ENCODE peak calls at places on chromosome 19, in nine cellular contexts. M is foreskin fibroblast, H is bronchial epithelial cell, X is GM12865, O is choroid plexus epithelial cell, G is left lung, Z is AG04449, S is upper lobe of left lung, A is SK-N-SH. I is an unnamed sample.
A peak's percentile ranks its signal among the peaks of the same experiment; 100 is the strongest.

GRCh38 chr19:55481148-55482127 is 3.5 kb upstream of the NAT14 start:
- DNase-seq in M (no peak), X (no peak), S (no peak), Z (no peak), O (no peak), G (no peak), A (no peak), H (no peak), I (no peak)

GRCh38 chr19:55550321-55550650 is 4.9 kb upstream of the SBK3 start:
- DNase-seq in G (no peak), A (no peak), Z (no peak), O (peak; percentile 42), X (no peak), S (no peak), M (no peak), H (no peak), I (no peak)

GRCh38 chr19:22595918-22596341 is 38.2 kb upstream of the ZNF492 start:
- DNase-seq in H (no peak), M (no peak), O (no peak), Z (no peak), A (peak; percentile 42), X (no peak), G (no peak), S (no peak), I (no peak)

GRCh38 chr19:30444253-30444671 is 72.1 kb downstream of the ZNF536 start:
- DNase-seq in Z (no peak), G (no peak), M (no peak), A (no peak), H (no peak), X (no peak), O (no peak), S (no peak), I (no peak)

GRCh38 chr19:41548954-41549688 is 26.8 kb upstream of the CEACAM21 start:
- DNase-seq in A (no peak), Z (no peak), S (no peak), M (no peak), O (no peak), X (peak; percentile 90), H (no peak), G (no peak), I (peak; percentile 30)

GRCh38 chr19:38711726-38712153 is 32.5 kb downstream of the CAPN12 start:
- DNase-seq in X (no peak), Z (no peak), A (no peak), S (peak; percentile 84), O (peak; percentile 96), H (no peak), G (peak; percentile 63), M (peak; percentile 92), I (peak; percentile 78)

GRCh38 chr19:41735071-41735623 is 20.2 kb upstream of the CEACAM6 start:
- DNase-seq in X (no peak), S (no peak), Z (no peak), M (no peak), A (no peak), O (no peak), G (no peak), H (peak; percentile 41), I (no peak)

GRCh38 chr19:50759886-50760285 is 10.4 kb upstream of the GPR32 start:
- DNase-seq in G (no peak), S (no peak), O (peak; percentile 30), H (peak; percentile 13), A (no peak), Z (no peak), X (peak; percentile 28), M (peak; percentile 6), I (peak; percentile 28)

GRCh38 chr19:35816846-35817245 is 4.2 kb upstream of the PRODH2 start:
- DNase-seq in H (no peak), Z (no peak), G (no peak), S (no peak), X (no peak), O (no peak), M (no peak), A (no peak), I (no peak)

GRCh38 chr19:3380829-3381228 is 14.4 kb downstream of the NFIC start:
- DNase-seq in O (no peak), M (no peak), X (no peak), H (no peak), G (no peak), A (no peak), S (no peak), Z (no peak), I (no peak)
- H3K4me3 ChIP-seq in O (no peak overlapping the region), M (no peak overlapping the region), X (no peak overlapping the region), H (no peak overlapping the region), G (no peak overlapping the region), A (no peak overlapping the region), S (no peak overlapping the region), Z (no peak overlapping the region), I (no peak overlapping the region)

GRCh38 chr19:7862413-7862951 is 11.7 kb downstream of the PRR36 start:
- DNase-seq in H (peak; percentile 29), O (peak; percentile 72), A (peak; percentile 99), Z (no peak), G (peak; percentile 78), S (peak; percentile 74), X (peak; percentile 84), M (no peak), I (peak; percentile 26)

GRCh38 chr19:7863157-7863970 is 10.8 kb downstream of the PRR36 start:
- DNase-seq in X (no peak), Z (no peak), H (no peak), S (no peak), G (no peak), A (no peak), O (no peak), M (no peak), I (no peak)

GRCh38 chr19:7860902-7861618 is 13.1 kb downstream of the PRR36 start:
- DNase-seq in Z (no peak), M (no peak), X (no peak), H (no peak), A (no peak), O (no peak), S (no peak), G (peak; percentile 29), I (no peak)

GRCh38 chr19:7860166-7860901 is 13.9 kb downstream of the PRR36 start:
- DNase-seq in X (no peak), G (peak; percentile 22), M (no peak), Z (no peak), S (no peak), H (no peak), A (no peak), O (no peak), I (no peak)

DNA sequence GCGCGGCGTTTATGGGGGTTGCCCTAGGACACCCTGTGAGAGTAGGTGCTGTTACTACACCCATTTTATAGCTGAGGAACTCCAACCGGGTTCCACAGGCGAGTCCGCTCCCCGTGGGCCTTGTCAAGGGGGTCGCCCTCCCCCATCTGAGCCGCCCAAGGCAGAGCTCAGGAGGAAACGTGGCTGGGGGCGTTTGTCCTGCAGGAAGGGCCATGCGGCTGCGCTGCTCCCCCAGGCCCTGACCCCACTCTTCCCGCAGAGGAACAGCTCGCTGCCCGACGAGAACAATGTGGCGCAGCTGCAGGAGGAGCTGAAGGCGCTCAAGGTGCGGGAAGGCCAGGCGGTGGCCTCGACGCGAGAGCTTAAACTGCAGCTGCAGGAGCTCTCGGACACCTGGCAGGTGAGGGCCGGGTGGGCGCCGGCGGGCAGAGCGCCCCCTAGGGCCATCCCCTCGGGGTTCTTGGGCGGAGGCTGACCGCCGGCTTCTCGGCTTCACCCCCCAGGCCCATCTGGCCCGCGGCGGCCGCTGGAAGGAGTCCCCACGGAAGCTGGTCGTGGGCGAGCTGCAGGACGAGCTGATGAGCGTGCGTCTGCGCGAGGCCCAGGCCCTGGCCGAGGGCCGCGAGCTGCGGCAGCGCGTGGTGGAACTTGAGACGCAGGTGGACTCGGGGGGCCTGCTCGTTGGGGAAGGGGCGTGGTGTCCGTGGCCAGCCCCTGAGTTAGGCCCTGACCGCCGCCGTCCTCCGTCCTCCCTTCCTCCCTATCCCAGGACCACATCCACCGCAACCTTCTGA is 12.4 kb downstream of the PRR36 start:
- DNase-seq in Z (no peak), S (no peak), G (peak; percentile 29), A (no peak), M (no peak), O (no peak), H (no peak), X (no peak), I (no peak)
- TF ChIP-seq CTCF in Z (no peak), S (no peak), G (no peak), A (peak; percentile 19), M (no peak), O (peak; percentile 2), H (peak; percentile 37), X (peak; percentile 8), I (no peak)

GRCh38 chr19:46350758-46351159 is 3.9 kb downstream of the PPP5C start:
- DNase-seq in A (no peak), O (no peak), X (peak; percentile 78), G (no peak), Z (no peak), M (no peak), H (no peak), S (peak; percentile 36), I (no peak)
- H3K4me3 ChIP-seq in A (no peak overlapping the region), O (no peak overlapping the region), X (peak overlapping the region; percentile 68), G (no peak overlapping the region), Z (no peak overlapping the region), M (no peak overlapping the region), H (no peak overlapping the region), S (peak overlapping the region; percentile 23), I (no peak overlapping the region)

GRCh38 chr19:4902796-4903195 is at the start of gene ARRDC5:
- DNase-seq in H (no peak), A (no peak), Z (no peak), X (no peak), M (no peak), S (no peak), G (no peak), O (no peak), I (no peak)
- TF ChIP-seq CTCF in H (no peak), A (no peak), Z (no peak), X (no peak), M (no peak), S (no peak), G (no peak), O (no peak), I (no peak)

GRCh38 chr19:18611327-18612050 is 1.2 kb upstream of the TMEM59L start:
- DNase-seq in A (peak; percentile 86), M (no peak), X (no peak), O (no peak), G (no peak), Z (no peak), S (no peak), H (no peak), I (no peak)
- H3K4me3 ChIP-seq in A (peak overlapping the region; percentile 78), M (no peak overlapping the region), X (no peak overlapping the region), O (no peak overlapping the region), G (no peak overlapping the region), Z (no peak overlapping the region), S (peak overlapping the region; percentile 48), H (no peak overlapping the region), I (no peak overlapping the region)

GRCh38 chr19:4748589-4748988 is 24.9 kb upstream of the DPP9 start:
- DNase-seq in A (no peak), O (no peak), Z (no peak), M (no peak), G (no peak), X (no peak), S (no peak), H (no peak), I (no peak)
- TF ChIP-seq CTCF in A (no peak), O (no peak), Z (no peak), M (no peak), G (no peak), X (no peak), S (no peak), H (no peak), I (no peak)

I was measured in cardiac fibroblast.